ENCODE peak calls at places on chromosomes 11 and 22, in four cellular contexts. S is lung; Y is neuronal stem cell; N is CD8-positive, alpha-beta T cell. H is an unnamed sample.

GRCh38 chr11:17384002-17384511 is 4.4 kb downstream of the KCNJ11 start:
- DNase-seq in S (peak; percentile 76), Y (peak; percentile 91), N (peak; percentile 78), H (peak; percentile 88)

GRCh38 chr11:79437274-79437980 is 3.4 kb downstream of the TENM4 start:
- DNase-seq in S (peak; percentile 45), Y (peak; percentile 69), N (no peak), H (peak; percentile 86)

GRCh38 chr22:20803696-20804324 is 29.9 kb downstream of the SERPIND1 start:
- DNase-seq in S (no peak), Y (peak; percentile 20), N (peak; percentile 48), H (no peak)

GRCh38 chr11:126636911-126637799 is 281.7 kb downstream of the ST3GAL4 start:
- DNase-seq in S (no peak), Y (no peak), N (no peak), H (no peak)

GRCh38 chr11:122342089-122342749 is 226.2 kb upstream of the BLID start:
- DNase-seq in S (no peak), Y (no peak), N (no peak), H (no peak)

GRCh38 chr11:1760351-1761109 is 3.2 kb downstream of the CTSD start:
- DNase-seq in S (no peak), Y (no peak), N (no peak), H (peak; percentile 92)

GRCh38 chr11:65432686-65433582 is 10.3 kb downstream of the NEAT1 start:
- DNase-seq in S (no peak), Y (no peak), N (no peak), H (no peak)

GRCh38 chr11:44633641-44634040 is 68.2 kb downstream of the CD82 start:
- DNase-seq in S (peak; percentile 25), Y (no peak), N (no peak), H (peak; percentile 62)

GRCh38 chr11:12508151-12508740 is 130.9 kb downstream of the PARVA start:
- DNase-seq in S (no peak), Y (no peak), N (no peak), H (no peak)

GRCh38 chr11:100638648-100639047 is 48.4 kb upstream of the ARHGAP42 start:
- DNase-seq in S (no peak), Y (no peak), N (no peak), H (no peak)

GRCh38 chr11:1041471-1041870 is 5.0 kb upstream of the MUC6 start:
- DNase-seq in S (no peak), Y (no peak), N (no peak), H (no peak)

GRCh38 chr11:1890856-1891830 is 552 bp downstream of the PRR33 start:
- DNase-seq in S (no peak), Y (no peak), N (no peak), H (peak; percentile 66)

GRCh38 chr11:15674756-15675155 is 560.0 kb downstream of the INSC start:
- DNase-seq in S (peak; percentile 11), Y (no peak), N (no peak), H (no peak)

GRCh38 chr11:46277313-46277622 is 194 bp upstream of the CREB3L1 start:
- DNase-seq in S (no peak), Y (no peak), N (no peak), H (peak; percentile 81)

GRCh38 chr11:111555255-111555654 is 14.7 kb downstream of the LAYN start:
- DNase-seq in S (no peak), Y (no peak), N (no peak), H (no peak)

GRCh38 chr11:23727821-23728220 is 769.0 kb upstream of the LUZP2 start:
- DNase-seq in S (no peak), Y (no peak), N (no peak), H (no peak)

GRCh38 chr11:106998644-106999043 is 19.6 kb downstream of the GUCY1A2 start:
- DNase-seq in S (no peak), Y (no peak), N (no peak), H (no peak)

GRCh38 chr11:12634329-12634728 is 39.9 kb upstream of the TEAD1 start:
- DNase-seq in S (no peak), Y (no peak), N (no peak), H (no peak)

GRCh38 chr11:94588366-94588952 is 21.3 kb downstream of the PIWIL4 start:
- DNase-seq in S (no peak), Y (no peak), N (no peak), H (no peak)

GRCh38 chr11:126115820-126116319 is 53.2 kb upstream of the CDON start:
- DNase-seq in S (peak; percentile 79), Y (no peak), N (no peak), H (peak; percentile 92)

GRCh38 chr22:46022881-46023512 is 46.0 kb upstream of the WNT7B start:
- DNase-seq in S (no peak), Y (no peak), N (no peak), H (peak; percentile 50)

GRCh38 chr22:20431520-20432237 is 5.9 kb downstream of the SCARF2 start:
- DNase-seq in S (no peak), Y (no peak), N (no peak), H (peak; percentile 66)

GRCh38 chr11:5234390-5234834 is at the start of gene HBD:
- DNase-seq in S (no peak), Y (no peak), N (no peak), H (no peak)

GRCh38 chr11:120612363-120613263 is 101.1 kb downstream of the GRIK4 start:
- DNase-seq in S (no peak), Y (no peak), N (no peak), H (no peak)

GRCh38 chr11:69086152-69086551 is 37.4 kb downstream of the TPCN2 start:
- DNase-seq in S (no peak), Y (no peak), N (peak; percentile 10), H (peak; percentile 93)

GRCh38 chr11:111422494-111423249 is 43.6 kb upstream of the POU2AF1 start:
- DNase-seq in S (peak; percentile 52), Y (peak; percentile 61), N (peak; percentile 43), H (peak; percentile 76)

GRCh38 chr22:19779011-19779421 is 18.4 kb downstream of the TBX1 start:
- DNase-seq in S (no peak), Y (no peak), N (no peak), H (no peak)

DNA sequence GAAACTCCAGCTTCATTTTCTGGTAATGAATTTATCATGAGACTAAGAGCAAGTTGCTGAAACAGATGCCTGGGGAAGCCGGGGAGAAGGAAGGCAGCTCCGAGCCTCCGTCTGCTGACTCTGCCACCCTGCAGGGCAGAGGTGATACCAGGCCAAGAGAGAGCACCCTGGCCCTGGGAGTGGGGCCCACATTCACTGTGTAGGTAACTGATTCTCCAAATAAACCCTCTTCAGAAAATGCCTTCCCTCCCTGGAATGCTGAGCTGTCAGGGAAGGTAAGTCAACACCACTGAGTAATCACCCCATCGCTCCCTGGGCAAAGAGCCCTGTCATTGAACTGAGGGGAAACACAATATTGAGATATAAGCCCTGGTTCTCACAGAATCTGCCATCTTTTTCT is 147.7 kb downstream of the SPATA19 start:
- DNase-seq in S (no peak), Y (no peak), N (no peak), H (no peak)
- H3K4me3 ChIP-seq in S (no peak overlapping the region), Y (no peak overlapping the region), N (no peak overlapping the region), H (no peak overlapping the region)

GRCh38 chr11:75558939-75559843 is 2.9 kb upstream of the SERPINH1 start:
- DNase-seq in S (peak; percentile 81), Y (no peak), N (no peak), H (no peak)
- H3K4me1 ChIP-seq in S (peaks cover 5% of the 10 kb centered on the region), Y (peaks cover 29% of the 10 kb centered on the region), N (peaks cover 21% of the 10 kb centered on the region), H (peaks cover 80% of the 10 kb centered on the region)

GRCh38 chr11:33157103-33158027 is 3.9 kb downstream of the CSTF3 start:
- DNase-seq in S (no peak), Y (no peak), N (no peak), H (no peak)
- H3K4me3 ChIP-seq in S (no peak overlapping the region), Y (no peak overlapping the region), N (no peak overlapping the region), H (no peak overlapping the region)

GRCh38 chr22:27791494-27792241 is 9.9 kb downstream of the MN1 start:
- DNase-seq in S (no peak), Y (no peak), N (no peak), H (no peak)
- H3K4me1 ChIP-seq in S (no peaks in the 10 kb centered on the region), Y (peaks cover 47% of the 10 kb centered on the region), N (no peaks in the 10 kb centered on the region), H (no peaks in the 10 kb centered on the region)

DNA sequence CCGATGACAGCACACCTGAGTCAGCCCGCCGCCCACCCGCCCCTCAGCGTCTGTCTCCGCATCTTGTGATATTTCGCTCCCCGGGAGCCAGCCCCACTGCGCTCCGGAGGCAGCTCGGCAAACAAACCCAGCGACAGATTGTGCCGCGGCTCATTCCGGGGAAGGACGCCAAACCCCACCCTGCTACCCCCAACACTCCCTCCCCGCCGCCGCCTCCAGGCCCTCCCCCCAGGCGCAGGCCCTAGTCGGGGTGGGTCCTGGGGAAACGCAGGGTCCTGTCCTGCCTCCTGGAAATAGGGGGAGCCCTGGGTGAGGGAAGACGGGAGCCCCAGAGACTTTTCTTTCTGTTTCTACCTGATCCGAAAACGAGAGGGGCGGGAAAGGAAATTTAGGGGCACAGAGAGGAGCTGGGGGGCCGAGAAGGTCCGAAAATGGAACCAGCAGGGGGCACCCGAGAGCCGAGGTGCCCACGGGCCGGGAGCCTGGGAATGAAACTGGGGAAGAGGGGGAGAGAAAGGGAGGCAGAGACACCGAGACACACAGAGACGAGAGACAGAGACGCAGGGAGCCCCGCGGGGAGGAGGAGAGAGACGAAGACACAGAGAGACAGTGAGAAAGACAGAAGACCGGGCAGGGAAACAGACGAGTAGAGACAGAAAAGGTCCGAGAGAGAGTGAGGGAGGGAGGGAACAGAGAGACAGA is 1.8 kb upstream of the RTN4RL2 start:
- DNase-seq in S (no peak), Y (no peak), N (peak; percentile 39), H (no peak)
- H3K4me3 ChIP-seq in S (no peak overlapping the region), Y (peak overlapping the region; percentile 18), N (peak overlapping the region; percentile 62), H (peak overlapping the region; percentile 5)

H was measured in sigmoid colon.